ENCODE peak calls at places on chromosomes 12 and 14, in four cellular contexts. C, X, J and K are unnamed samples.

GRCh38 chr12:28603801-28604200 is 413.5 kb downstream of the CCDC91 start:
- DNase-seq in J (no peak), C (no peak), X (no peak), K (no peak)

GRCh38 chr12:53659011-53659551 is 16.8 kb downstream of the ATP5MC2 start:
- DNase-seq in C (peak), X (peak), J (no peak), K (no peak)

GRCh38 chr12:74791365-74791764 is 253.7 kb downstream of the ATXN7L3B start:
- DNase-seq in C (no peak), J (no peak), X (no peak), K (no peak)

GRCh38 chr12:106415134-106415533 is 57.6 kb downstream of the POLR3B start:
- DNase-seq in C (peak), J (no peak), X (no peak), K (no peak)

GRCh38 chr14:105499256-105500035 is 8.4 kb downstream of the TEDC1 start:
- DNase-seq in C (peak), J (no peak), X (no peak), K (no peak)

GRCh38 chr12:75635606-75636444 is 124.4 kb upstream of the KRR1 start:
- DNase-seq in C (peak), X (peak), J (no peak), K (no peak)

GRCh38 chr14:28635387-28635786 is 131.2 kb upstream of the FOXG1 start:
- DNase-seq in J (peak), C (no peak), X (peak), K (peak)

GRCh38 chr14:34912182-34912581 is 37.0 kb upstream of the BAZ1A start:
- DNase-seq in C (no peak), X (no peak), J (no peak), K (peak)

GRCh38 chr14:106039400-106039799 is 513.0 kb downstream of the TMEM121 start:
- DNase-seq in C (no peak), X (no peak), J (no peak), K (no peak)

GRCh38 chr12:124786065-124786964 is 77.3 kb downstream of the SCARB1 start:
- DNase-seq in C (peak), J (peak), X (peak), K (no peak)

GRCh38 chr14:93007225-93007997 is 84.5 kb downstream of the CHGA start:
- DNase-seq in C (peak), J (no peak), X (no peak), K (no peak)

GRCh38 chr12:81086342-81086741 is 8.5 kb downstream of the ACSS3 start:
- DNase-seq in C (no peak), X (no peak), J (no peak), K (no peak)

GRCh38 chr12:34399631-34400422 is 377.5 kb downstream of the ALG10 start:
- DNase-seq in X (no peak), J (peak), C (no peak), K (no peak)

GRCh38 chr12:48859607-48860006 is 6.1 kb downstream of the RND1 start:
- DNase-seq in C (no peak), J (no peak), X (no peak), K (no peak)

GRCh38 chr12:3727877-3728632 is 24.9 kb downstream of the CRACR2A start:
- DNase-seq in X (no peak), J (no peak), C (peak), K (no peak)

GRCh38 chr12:18752280-18752920 is 14.5 kb downstream of the CAPZA3 start:
- DNase-seq in X (no peak), C (peak), J (peak), K (no peak)

GRCh38 chr12:27013606-27014084 is 539 bp downstream of the TM7SF3 start:
- DNase-seq in J (no peak), X (peak), C (peak), K (peak)

GRCh38 chr14:95515523-95516517 is 630 bp downstream of the SYNE3 start:
- DNase-seq in J (peak), X (peak), C (peak), K (peak)

GRCh38 chr12:79897617-79898016 is 37.3 kb downstream of the PPP1R12A start:
- DNase-seq in J (no peak), X (no peak), C (peak), K (no peak)

GRCh38 chr12:130649101-130649571 is 67.0 kb downstream of the RIMBP2 start:
- DNase-seq in J (no peak), C (no peak), X (no peak), K (no peak)

GRCh38 chr12:41254546-41254945 is 66.4 kb downstream of the PDZRN4 start:
- DNase-seq in C (no peak), J (no peak), X (no peak), K (no peak)

GRCh38 chr14:54593860-54594259 is 26.9 kb downstream of the SAMD4A start:
- DNase-seq in J (no peak), C (no peak), X (no peak), K (no peak)

GRCh38 chr12:50403001-50403440 is 2.3 kb downstream of the LARP4 start:
- DNase-seq in J (no peak), X (no peak), C (peak), K (no peak)

GRCh38 chr12:131085125-131085815 is 131.6 kb downstream of the ADGRD1 start:
- DNase-seq in X (no peak), J (no peak), C (peak), K (no peak)

GRCh38 chr12:26803552-26803951 is 29.4 kb downstream of the ITPR2 start:
- DNase-seq in C (peak), J (no peak), X (no peak), K (no peak)

GRCh38 chr12:108833355-108833733 is 24.0 kb downstream of the SSH1 start:
- DNase-seq in C (peak), J (no peak), X (no peak), K (no peak)

GRCh38 chr14:103528158-103528511 is 861 bp upstream of the TRMT61A start:
- DNase-seq in C (peak), X (no peak), J (no peak), K (no peak)

GRCh38 chr12:126784328-126784921 is 1482.5 kb upstream of the TMEM132C start:
- DNase-seq in C (no peak), X (peak), J (no peak), K (peak)

GRCh38 chr12:53461059-53461458 is 9.2 kb downstream of the PCBP2 start:
- DNase-seq in J (no peak), X (no peak), C (no peak), K (no peak)

GRCh38 chr12:64685076-64685475 is 74.1 kb downstream of the GNS start:
- DNase-seq in C (no peak), J (no peak), X (no peak), K (no peak)